ENCODE peak calls at places on chromosomes 16 and 17, in four cellular contexts. V is astrocyte of the spinal cord, E is RCC 7860, G is hippocampal formation. W is an unnamed sample.

GRCh38 chr16:86604436-86605220 is 26.3 kb downstream of the FOXL1 start:
- DNase-seq in V (no peak), E (no peak), G (no peak), W (no peak)

GRCh38 chr16:21302898-21303528 is 24.9 kb upstream of the CRYM start:
- DNase-seq in V (peak), E (peak), G (no peak), W (no peak)

GRCh38 chr17:35170968-35171771 is 23.0 kb downstream of the SLC35G3 start:
- DNase-seq in V (peak), E (no peak), G (no peak), W (no peak)

GRCh38 chr17:61842899-61843298 is 20.4 kb downstream of the BRIP1 start:
- DNase-seq in V (no peak), E (no peak), G (no peak), W (no peak)

GRCh38 chr17:67779098-67779672 is 46.1 kb upstream of the BPTF start:
- DNase-seq in V (peak), E (no peak), G (no peak), W (no peak)

GRCh38 chr17:11336290-11336995 is 95.4 kb downstream of the SHISA6 start:
- DNase-seq in V (no peak), E (no peak), G (no peak), W (no peak)

GRCh38 chr17:63405741-63406261 is 40.3 kb downstream of the CYB561 start:
- DNase-seq in V (peak), E (peak), G (no peak), W (no peak)

GRCh38 chr17:64147110-64148016 is 17.4 kb upstream of the ERN1 start:
- DNase-seq in V (peak), E (peak), G (no peak), W (no peak)

GRCh38 chr17:40113110-40113960 is 8.4 kb upstream of the MSL1 start:
- DNase-seq in V (peak), E (peak), G (peak), W (peak)

GRCh38 chr16:65069090-65069489 is 52.8 kb downstream of the CDH11 start:
- DNase-seq in V (peak), E (no peak), G (no peak), W (no peak)

GRCh38 chr17:19876524-19877161 is 8.9 kb upstream of the ULK2 start:
- DNase-seq in V (no peak), E (no peak), G (peak), W (no peak)

GRCh38 chr16:66325977-66326376 is 40.5 kb upstream of the CDH5 start:
- DNase-seq in V (no peak), E (no peak), G (no peak), W (no peak)

GRCh38 chr17:39781028-39781800 is 43.5 kb downstream of the GRB7 start:
- DNase-seq in V (no peak), E (no peak), G (no peak), W (no peak)

GRCh38 chr16:49701867-49702494 is 153.9 kb downstream of the ZNF423 start:
- DNase-seq in V (peak), E (no peak), G (no peak), W (peak)

GRCh38 chr17:73359255-73359816 is 47.5 kb upstream of the CDC42EP4 start:
- DNase-seq in V (no peak), E (no peak), G (no peak), W (no peak)

GRCh38 chr16:89722392-89723278 is 1.3 kb downstream of the ZNF276 start:
- DNase-seq in V (peak), E (no peak), G (peak), W (no peak)

GRCh38 chr17:65371702-65372101 is 189.7 kb downstream of the AXIN2 start:
- DNase-seq in V (no peak), E (no peak), G (no peak), W (no peak)

GRCh38 chr17:42347606-42348005 is 40.6 kb downstream of the STAT3 start:
- DNase-seq in V (peak), E (no peak), G (no peak), W (no peak)

GRCh38 chr17:4858880-4859260 is 25.7 kb downstream of the MINK1 start:
- DNase-seq in V (peak), E (peak), G (no peak), W (no peak)

GRCh38 chr16:15606521-15607220 is 36.3 kb downstream of the MARF1 start:
- DNase-seq in V (no peak), E (no peak), G (no peak), W (no peak)